ENCODE peak calls at places on chromosomes 5 and 9, in ten cellular contexts. One of them, this sample, is unnamed.

GRCh38 chr5:126370796-126371718 is 52.2 kb upstream of the GRAMD2B start:
- DNase-seq in tibial nerve: no peak
- DNase-seq in HCT116: no peak
- DNase-seq in effector memory CD4-positive, alpha-beta T cell: no peak
- DNase-seq in pancreas: peak; percentile 66
- DNase-seq in keratinocyte: no peak
- DNase-seq in thyroid gland: no peak
- DNase-seq in psoas muscle: no peak
- DNase-seq in fibroblast of lung: peak; percentile 76
- DNase-seq in gastrocnemius medialis: no peak
- DNase-seq in this sample: no peak

GRCh38 chr5:67319935-67320725 is 123.5 kb upstream of the CD180 start:
- DNase-seq in tibial nerve: no peak
- DNase-seq in pancreas: no peak
- DNase-seq in keratinocyte: no peak
- DNase-seq in gastrocnemius medialis: no peak
- DNase-seq in fibroblast of lung: peak; percentile 88
- DNase-seq in thyroid gland: no peak
- DNase-seq in effector memory CD4-positive, alpha-beta T cell: no peak
- DNase-seq in psoas muscle: no peak
- DNase-seq in HCT116: no peak
- DNase-seq in this sample: no peak

GRCh38 chr5:138926257-138926656 is 51.1 kb upstream of the LRRTM2 start:
- DNase-seq in pancreas: no peak
- DNase-seq in psoas muscle: no peak
- DNase-seq in effector memory CD4-positive, alpha-beta T cell: no peak
- DNase-seq in thyroid gland: no peak
- DNase-seq in gastrocnemius medialis: no peak
- DNase-seq in fibroblast of lung: no peak
- DNase-seq in HCT116: no peak
- DNase-seq in keratinocyte: no peak
- DNase-seq in tibial nerve: no peak
- DNase-seq in this sample: no peak

GRCh38 chr5:64147379-64147778 is 18.3 kb upstream of the RNF180 start:
- DNase-seq in fibroblast of lung: no peak
- DNase-seq in psoas muscle: no peak
- DNase-seq in thyroid gland: no peak
- DNase-seq in keratinocyte: no peak
- DNase-seq in HCT116: no peak
- DNase-seq in effector memory CD4-positive, alpha-beta T cell: no peak
- DNase-seq in gastrocnemius medialis: no peak
- DNase-seq in pancreas: no peak
- DNase-seq in tibial nerve: no peak
- DNase-seq in this sample: no peak

GRCh38 chr5:123265551-123265950 is 157.7 kb downstream of the CEP120 start:
- DNase-seq in HCT116: no peak
- DNase-seq in pancreas: no peak
- DNase-seq in psoas muscle: no peak
- DNase-seq in thyroid gland: no peak
- DNase-seq in effector memory CD4-positive, alpha-beta T cell: no peak
- DNase-seq in fibroblast of lung: peak; percentile 63
- DNase-seq in gastrocnemius medialis: no peak
- DNase-seq in keratinocyte: no peak
- DNase-seq in tibial nerve: no peak
- DNase-seq in this sample: no peak

GRCh38 chr5:74357827-74358226 is 282.7 kb downstream of the ENC1 start:
- DNase-seq in HCT116: no peak
- DNase-seq in gastrocnemius medialis: no peak
- DNase-seq in thyroid gland: no peak
- DNase-seq in effector memory CD4-positive, alpha-beta T cell: no peak
- DNase-seq in psoas muscle: no peak
- DNase-seq in pancreas: no peak
- DNase-seq in tibial nerve: no peak
- DNase-seq in keratinocyte: no peak
- DNase-seq in fibroblast of lung: no peak
- DNase-seq in this sample: no peak

GRCh38 chr5:134551891-134552290 is 26.4 kb downstream of the JADE2 start:
- DNase-seq in pancreas: no peak
- DNase-seq in thyroid gland: no peak
- DNase-seq in effector memory CD4-positive, alpha-beta T cell: no peak
- DNase-seq in fibroblast of lung: peak; percentile 63
- DNase-seq in gastrocnemius medialis: no peak
- DNase-seq in HCT116: no peak
- DNase-seq in keratinocyte: no peak
- DNase-seq in tibial nerve: no peak
- DNase-seq in psoas muscle: no peak
- DNase-seq in this sample: no peak

GRCh38 chr5:28850320-28850921 is 1812.0 kb upstream of the CDH9 start:
- DNase-seq in fibroblast of lung: no peak
- DNase-seq in tibial nerve: no peak
- DNase-seq in pancreas: no peak
- DNase-seq in HCT116: no peak
- DNase-seq in psoas muscle: no peak
- DNase-seq in gastrocnemius medialis: no peak
- DNase-seq in thyroid gland: no peak
- DNase-seq in keratinocyte: no peak
- DNase-seq in effector memory CD4-positive, alpha-beta T cell: no peak
- DNase-seq in this sample: no peak

GRCh38 chr9:115117999-115118470 is at the start of gene TNC:
- DNase-seq in gastrocnemius medialis: no peak
- DNase-seq in pancreas: peak; percentile 60
- DNase-seq in fibroblast of lung: peak; percentile 92
- DNase-seq in effector memory CD4-positive, alpha-beta T cell: no peak
- DNase-seq in keratinocyte: no peak
- DNase-seq in psoas muscle: peak; percentile 54
- DNase-seq in thyroid gland: peak; percentile 19
- DNase-seq in tibial nerve: peak; percentile 37
- DNase-seq in HCT116: no peak
- DNase-seq in this sample: no peak

GRCh38 chr9:116558035-116558434 is 129.1 kb upstream of the TRIM32 start:
- DNase-seq in thyroid gland: no peak
- DNase-seq in keratinocyte: no peak
- DNase-seq in HCT116: no peak
- DNase-seq in tibial nerve: no peak
- DNase-seq in fibroblast of lung: no peak
- DNase-seq in gastrocnemius medialis: no peak
- DNase-seq in psoas muscle: no peak
- DNase-seq in effector memory CD4-positive, alpha-beta T cell: no peak
- DNase-seq in pancreas: no peak
- DNase-seq in this sample: no peak

GRCh38 chr9:116555556-116556180 is 131.4 kb upstream of the TRIM32 start:
- DNase-seq in pancreas: no peak
- DNase-seq in tibial nerve: no peak
- DNase-seq in gastrocnemius medialis: no peak
- DNase-seq in thyroid gland: no peak
- DNase-seq in psoas muscle: no peak
- DNase-seq in HCT116: no peak
- DNase-seq in effector memory CD4-positive, alpha-beta T cell: no peak
- DNase-seq in keratinocyte: no peak
- DNase-seq in fibroblast of lung: no peak
- DNase-seq in this sample: no peak

GRCh38 chr9:116549786-116550660 is 137.1 kb upstream of the TRIM32 start:
- DNase-seq in gastrocnemius medialis: no peak
- DNase-seq in HCT116: no peak
- DNase-seq in fibroblast of lung: peak; percentile 62
- DNase-seq in pancreas: no peak
- DNase-seq in thyroid gland: no peak
- DNase-seq in psoas muscle: no peak
- DNase-seq in effector memory CD4-positive, alpha-beta T cell: no peak
- DNase-seq in keratinocyte: no peak
- DNase-seq in tibial nerve: no peak
- DNase-seq in this sample: no peak

GRCh38 chr9:116550728-116551436 is 136.2 kb upstream of the TRIM32 start:
- DNase-seq in gastrocnemius medialis: no peak
- DNase-seq in effector memory CD4-positive, alpha-beta T cell: no peak
- DNase-seq in tibial nerve: no peak
- DNase-seq in psoas muscle: no peak
- DNase-seq in fibroblast of lung: peak; percentile 63
- DNase-seq in pancreas: no peak
- DNase-seq in thyroid gland: no peak
- DNase-seq in HCT116: no peak
- DNase-seq in keratinocyte: no peak
- DNase-seq in this sample: no peak

GRCh38 chr9:116555102-116555501 is 132.0 kb upstream of the TRIM32 start:
- DNase-seq in effector memory CD4-positive, alpha-beta T cell: no peak
- DNase-seq in psoas muscle: peak; percentile 67
- DNase-seq in thyroid gland: no peak
- DNase-seq in gastrocnemius medialis: no peak
- DNase-seq in HCT116: no peak
- DNase-seq in pancreas: no peak
- DNase-seq in tibial nerve: no peak
- DNase-seq in fibroblast of lung: no peak
- DNase-seq in keratinocyte: no peak
- DNase-seq in this sample: no peak
- H3K27ac ChIP-seq in effector memory CD4-positive, alpha-beta T cell: no peak overlapping the region
- H3K27ac ChIP-seq in psoas muscle: peak overlapping the region; percentile 4
- H3K27ac ChIP-seq in thyroid gland: no peak overlapping the region
- H3K27ac ChIP-seq in gastrocnemius medialis: peak overlapping the region; percentile 51
- H3K27ac ChIP-seq in HCT116: no peak overlapping the region
- H3K27ac ChIP-seq in pancreas: no peak overlapping the region
- H3K27ac ChIP-seq in tibial nerve: no peak overlapping the region
- H3K27ac ChIP-seq in fibroblast of lung: no peak overlapping the region
- H3K27ac ChIP-seq in keratinocyte: no peak overlapping the region
- H3K27ac ChIP-seq in this sample: no peak overlapping the region

GRCh38 chr9:128553695-128554094 is 1.3 kb downstream of the SPTAN1 start:
- DNase-seq in pancreas: no peak
- DNase-seq in HCT116: no peak
- DNase-seq in tibial nerve: no peak
- DNase-seq in gastrocnemius medialis: no peak
- DNase-seq in psoas muscle: no peak
- DNase-seq in thyroid gland: no peak
- DNase-seq in effector memory CD4-positive, alpha-beta T cell: no peak
- DNase-seq in fibroblast of lung: peak; percentile 75
- DNase-seq in keratinocyte: no peak
- DNase-seq in this sample: no peak
- H3K27ac ChIP-seq in pancreas: peak overlapping the region; percentile 95
- H3K27ac ChIP-seq in HCT116: no peak overlapping the region
- H3K27ac ChIP-seq in tibial nerve: peak overlapping the region; percentile 93
- H3K27ac ChIP-seq in gastrocnemius medialis: peak overlapping the region; percentile 97
- H3K27ac ChIP-seq in psoas muscle: peak overlapping the region; percentile 90
- H3K27ac ChIP-seq in thyroid gland: peak overlapping the region; percentile 99
- H3K27ac ChIP-seq in effector memory CD4-positive, alpha-beta T cell: peak overlapping the region; percentile 80
- H3K27ac ChIP-seq in fibroblast of lung: peak overlapping the region; percentile 89
- H3K27ac ChIP-seq in keratinocyte: peak overlapping the region; percentile 72
- H3K27ac ChIP-seq in this sample: no peak overlapping the region

DNA sequence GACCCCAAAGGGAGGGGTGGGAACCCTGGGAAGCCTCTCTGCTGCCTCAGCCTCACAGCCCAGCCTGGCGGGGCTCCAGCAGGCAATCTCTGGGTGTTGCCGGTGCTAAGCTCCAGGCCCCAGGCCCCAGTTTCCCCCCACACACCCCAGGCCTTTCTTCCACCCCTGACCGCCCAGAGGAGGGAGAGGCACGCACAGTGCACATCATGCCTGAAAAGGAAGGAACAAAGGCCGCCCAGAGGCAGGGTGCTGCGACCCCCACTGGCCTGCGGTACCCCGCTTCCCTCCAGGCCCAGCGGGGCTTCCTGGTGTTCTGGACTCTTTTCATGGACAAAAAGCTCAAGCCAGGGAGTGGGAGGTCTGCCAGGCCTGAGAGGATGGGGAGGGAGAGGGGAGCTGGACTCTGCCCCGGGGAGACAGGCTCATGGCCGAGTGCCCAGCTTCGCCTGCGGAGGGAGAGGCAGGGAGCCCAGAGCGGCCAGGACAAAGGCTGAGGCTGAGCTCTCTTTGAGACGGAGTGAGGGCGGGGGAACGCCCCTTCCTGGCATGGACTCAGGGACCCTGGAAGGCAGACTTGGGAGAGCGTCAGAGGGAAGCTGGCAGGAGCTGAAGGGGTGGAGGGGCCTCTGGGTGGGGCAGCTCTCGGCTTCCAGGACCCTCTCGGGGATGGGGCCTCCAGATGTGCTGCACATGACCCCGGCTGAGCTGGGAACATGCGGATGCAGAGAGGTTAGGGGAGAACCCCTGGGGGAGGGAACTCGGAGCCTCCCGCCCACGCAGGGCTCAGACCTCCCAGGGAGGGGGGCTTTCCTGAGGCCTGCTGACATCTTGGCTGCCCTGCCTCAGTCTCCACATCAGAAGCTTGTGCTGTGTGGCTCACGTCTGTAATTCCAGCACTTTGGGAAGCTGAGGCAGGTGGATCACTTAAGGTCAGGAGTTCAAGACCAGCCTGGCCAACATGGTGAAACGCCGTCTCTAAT is 1.8 kb upstream of the ENTPD2 start:
- DNase-seq in fibroblast of lung: peak; percentile 80
- DNase-seq in keratinocyte: no peak
- DNase-seq in tibial nerve: peak; percentile 78
- DNase-seq in pancreas: peak; percentile 95
- DNase-seq in effector memory CD4-positive, alpha-beta T cell: no peak
- DNase-seq in gastrocnemius medialis: no peak
- DNase-seq in HCT116: no peak
- DNase-seq in psoas muscle: peak; percentile 90
- DNase-seq in thyroid gland: peak; percentile 90
- DNase-seq in this sample: peak; percentile 90
- H3K27ac ChIP-seq in fibroblast of lung: no peak overlapping the region
- H3K27ac ChIP-seq in keratinocyte: no peak overlapping the region
- H3K27ac ChIP-seq in tibial nerve: peak overlapping the region; percentile 76
- H3K27ac ChIP-seq in pancreas: peak overlapping the region; percentile 82
- H3K27ac ChIP-seq in effector memory CD4-positive, alpha-beta T cell: no peak overlapping the region
- H3K27ac ChIP-seq in gastrocnemius medialis: peak overlapping the region; percentile 64
- H3K27ac ChIP-seq in HCT116: peak overlapping the region; percentile 85
- H3K27ac ChIP-seq in psoas muscle: no peak overlapping the region
- H3K27ac ChIP-seq in thyroid gland: no peak overlapping the region
- H3K27ac ChIP-seq in this sample: peak overlapping the region; percentile 72

DNA sequence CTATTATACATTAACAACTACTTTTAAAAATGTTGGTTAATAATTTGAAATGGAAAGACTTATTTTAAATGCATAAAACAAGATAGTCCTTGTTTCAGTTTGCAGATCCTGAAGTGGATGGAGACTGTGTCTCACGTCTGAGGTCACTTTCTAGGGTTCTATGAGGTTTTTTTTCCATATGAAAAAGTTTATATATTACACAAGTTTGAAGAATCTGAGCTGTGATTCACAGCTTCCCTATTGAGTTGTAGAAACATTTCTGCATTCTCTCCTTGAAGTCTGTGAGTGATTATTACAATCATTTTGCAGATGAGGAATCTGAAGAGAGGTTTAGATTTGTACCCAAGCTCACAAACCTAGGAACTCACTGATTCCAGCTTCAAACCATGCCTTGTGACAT is 442.5 kb upstream of the KLF4 start:
- DNase-seq in pancreas: no peak
- DNase-seq in tibial nerve: no peak
- DNase-seq in gastrocnemius medialis: no peak
- DNase-seq in fibroblast of lung: peak; percentile 25
- DNase-seq in effector memory CD4-positive, alpha-beta T cell: no peak
- DNase-seq in psoas muscle: no peak
- DNase-seq in HCT116: no peak
- DNase-seq in thyroid gland: no peak
- DNase-seq in keratinocyte: no peak
- DNase-seq in this sample: no peak
- H3K27ac ChIP-seq in pancreas: no peak overlapping the region
- H3K27ac ChIP-seq in tibial nerve: no peak overlapping the region
- H3K27ac ChIP-seq in gastrocnemius medialis: no peak overlapping the region
- H3K27ac ChIP-seq in fibroblast of lung: no peak overlapping the region
- H3K27ac ChIP-seq in effector memory CD4-positive, alpha-beta T cell: no peak overlapping the region
- H3K27ac ChIP-seq in psoas muscle: no peak overlapping the region
- H3K27ac ChIP-seq in HCT116: no peak overlapping the region
- H3K27ac ChIP-seq in thyroid gland: no peak overlapping the region
- H3K27ac ChIP-seq in keratinocyte: no peak overlapping the region
- H3K27ac ChIP-seq in this sample: no peak overlapping the region